ENCODE peak calls at places on chromosomes 7 and 10, in eight cellular contexts. D is PC-3, G is Peyer's patch, B is thoracic aorta, I is stomach, P is heart right ventricle, M is aorta, J is upper lobe of right lung. F is an unnamed sample. For H3K9me3 and H3K4me1, the result is how much of the 10 kb centered on the place peaks cover.

GRCh38 chr7:149783386-149784250 is 10.2 kb upstream of the ZNF467 start:
- DNase-seq in B (no peak), P (no peak), D (no peak), M (no peak), J (no peak), G (no peak), I (no peak), F (no peak)

GRCh38 chr10:104581884-104582603 is 59.0 kb upstream of the SORCS3 start:
- DNase-seq in I (no peak), P (no peak), B (no peak), G (no peak), D (no peak), M (no peak), J (no peak), F (no peak)

GRCh38 chr7:141265668-141266067 is 191.8 kb downstream of the TMEM178B start:
- DNase-seq in G (no peak), P (no peak), D (no peak), J (no peak), I (no peak), B (no peak), M (no peak), F (no peak)

GRCh38 chr10:75401569-75402485 is at the start of gene ZNF503:
- DNase-seq in P (peak), I (peak), G (peak), B (peak), M (peak), D (peak), J (peak), F (peak)

GRCh38 chr7:101114492-101114891 is 12.4 kb upstream of the SERPINE1 start:
- DNase-seq in I (no peak), M (peak), G (no peak), B (no peak), D (peak), P (no peak), J (no peak), F (no peak)

GRCh38 chr10:46020344-46020656 is 10.1 kb downstream of the NCOA4 start:
- DNase-seq in J (no peak), M (no peak), G (no peak), B (no peak), D (no peak), I (no peak), P (no peak), F (no peak)

GRCh38 chr10:100364735-100365391 is 17.8 kb downstream of the SCD start:
- DNase-seq in P (peak), B (no peak), D (peak), I (peak), J (peak), G (no peak), M (no peak), F (peak)

GRCh38 chr10:79393924-79394610 is 46.8 kb downstream of the PPIF start:
- DNase-seq in J (peak), G (no peak), M (peak), B (no peak), P (peak), I (no peak), D (no peak), F (peak)

GRCh38 chr10:84613336-84614021 is 285.1 kb downstream of the CCSER2 start:
- DNase-seq in M (no peak), B (no peak), P (no peak), I (no peak), D (peak), G (no peak), J (peak), F (no peak)

DNA sequence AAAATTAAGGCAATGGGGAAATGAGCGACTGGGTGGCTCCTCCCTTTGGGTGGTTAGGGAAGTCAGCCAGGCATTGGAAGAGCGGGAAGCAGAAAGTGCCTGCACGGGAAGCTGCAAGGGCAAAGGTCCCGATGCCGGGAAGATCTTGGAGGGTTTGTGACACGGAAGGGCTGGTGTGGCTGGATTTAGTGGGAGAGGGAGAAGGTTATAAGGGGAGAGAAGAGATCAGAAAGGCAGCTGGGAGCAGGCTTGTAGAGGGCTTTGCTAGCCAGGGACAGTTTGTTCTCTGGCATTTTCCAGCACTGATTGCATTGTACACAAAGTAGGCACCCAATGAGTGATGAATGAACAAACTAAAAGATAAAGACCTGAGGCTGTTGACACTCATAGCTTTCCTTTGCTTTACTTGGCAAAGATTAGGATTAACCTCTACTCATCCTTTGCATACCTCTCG is 67.7 kb downstream of the NAMPT start:
- DNase-seq in G (peak), J (peak), B (peak), I (peak), M (peak), P (peak), D (peak), F (peak)
- H3K9me3 ChIP-seq in G (under half), J (under half), B (under half), I (under half), M (under half), P (under half), D (under half), F (under half)

DNA sequence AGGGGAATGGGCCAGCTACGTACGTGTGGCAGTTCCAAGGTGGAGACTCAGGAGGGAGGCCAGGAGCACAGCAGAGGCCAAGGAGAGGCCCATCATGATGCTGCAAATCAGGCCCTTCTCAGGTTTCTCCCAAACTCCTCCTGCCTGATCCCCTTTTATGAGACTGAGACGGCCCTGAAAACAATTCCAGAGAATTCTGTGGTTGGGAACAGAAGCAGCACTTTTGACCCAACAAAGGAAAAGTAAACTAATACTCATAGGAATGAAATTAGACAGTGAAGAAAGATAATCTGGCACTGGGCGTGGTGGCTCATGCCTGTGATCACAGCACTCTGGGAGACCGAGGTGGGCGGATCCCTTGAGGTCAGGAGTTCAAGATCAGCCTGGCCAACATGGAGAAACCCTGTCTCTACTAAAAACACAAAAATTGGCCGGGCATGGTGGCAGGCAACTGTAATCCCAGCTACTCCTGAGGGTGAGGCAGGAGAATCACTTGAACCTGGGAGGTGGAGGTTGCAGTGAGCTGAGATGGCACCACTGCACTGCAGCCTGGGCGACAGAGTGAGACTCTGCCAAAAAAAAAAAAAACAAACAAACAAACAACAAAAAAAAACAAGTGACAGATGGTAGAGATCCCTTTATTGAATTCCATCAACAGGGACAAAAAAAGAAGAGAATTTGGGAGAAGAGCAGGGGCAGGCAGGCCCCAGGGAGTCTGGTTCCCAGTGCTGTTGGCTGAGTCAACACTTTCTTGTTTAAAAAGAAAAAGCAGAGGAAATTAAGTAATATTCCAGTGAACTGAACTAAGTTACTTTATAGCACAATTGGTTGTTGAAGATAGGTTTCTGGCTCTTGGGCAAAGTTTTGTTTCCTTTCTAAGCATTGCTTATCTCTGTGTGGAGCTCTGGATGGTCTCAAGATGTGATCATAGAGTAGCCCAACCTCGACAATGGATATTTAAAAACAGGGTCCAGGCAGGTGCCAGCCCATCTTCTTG is at the start of gene CCL26:
- DNase-seq in B (no peak), M (peak), G (no peak), D (peak), P (peak), J (no peak), I (peak), F (peak)
- H3K27ac ChIP-seq in B (no peak), M (no peak), G (peak), D (peak), P (peak), J (no peak), I (no peak), F (no peak)

DNA sequence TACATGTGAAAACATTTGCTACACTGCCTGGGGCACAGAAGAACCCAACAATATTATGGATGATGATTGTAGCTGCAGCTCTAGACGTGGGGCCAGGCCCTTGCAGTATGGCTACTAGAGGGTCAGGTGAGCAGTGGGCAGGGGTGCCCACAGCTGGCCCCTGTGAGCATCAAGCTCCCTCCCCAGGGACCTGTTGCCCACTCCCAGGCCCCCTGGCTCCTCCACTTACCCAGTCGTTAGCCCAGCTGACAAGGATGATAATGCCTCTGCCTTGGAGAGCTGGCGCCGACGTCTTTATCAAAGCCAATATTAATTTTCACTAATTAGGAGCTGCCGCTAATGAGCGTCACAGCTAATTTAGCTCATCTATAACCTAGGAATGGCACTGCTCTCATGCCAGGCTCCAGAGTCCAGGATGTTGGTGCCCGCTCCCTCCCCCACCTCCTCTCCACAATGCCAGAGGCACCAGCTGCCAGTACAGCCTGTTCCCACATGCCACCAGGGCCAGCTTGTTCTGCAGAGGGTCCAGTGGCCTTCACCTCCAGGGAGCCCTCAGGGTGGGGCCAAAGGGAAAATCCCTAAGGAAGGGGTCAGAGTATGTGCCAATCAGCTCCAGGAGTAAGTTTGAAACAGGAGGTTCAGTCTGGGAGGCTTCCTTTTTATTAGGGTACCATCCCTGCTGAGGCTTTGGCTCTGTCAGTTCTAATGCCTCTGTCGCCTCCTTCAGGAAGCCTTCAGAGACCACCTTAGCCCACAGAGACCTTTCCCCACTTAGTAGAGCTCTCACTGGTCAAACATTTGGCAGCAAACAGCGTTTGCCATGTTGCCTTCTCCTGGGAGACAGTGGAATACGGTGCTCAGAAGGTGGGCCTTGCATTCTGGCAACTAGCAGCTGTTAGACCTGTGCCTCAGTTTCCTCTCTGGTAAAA is 77.2 kb downstream of the CDH23 start:
- DNase-seq in I (no peak), M (no peak), D (no peak), P (peak), G (no peak), B (no peak), J (no peak), F (no peak)
- H3K4me1 ChIP-seq in I (under half), M (under half), D (under half), P (half or more), G (under half), B (under half), J (under half), F (under half)

GRCh38 chr7:68364871-68365625 is 1233.2 kb upstream of the AUTS2 start:
- DNase-seq in G (no peak), D (no peak), J (no peak), I (no peak), M (no peak), P (no peak), B (no peak), F (no peak)
- H3K9me3 ChIP-seq in G (under half), D (under half), J (under half), I (under half), M (under half), P (under half), B (under half), F (under half)

F was measured in kidney.